ENCODE peak calls at places on chromosomes 2 and 18, in five cellular contexts. L is A549, H is spleen, S is transverse colon, R is Peyer's patch. O is an unnamed sample. For H3K4me1, the result is how much of the 10 kb centered on the place peaks cover.

GRCh38 chr2:128264881-128265607 is 53.6 kb downstream of the HS6ST1 start:
- DNase-seq in S (no peak), R (no peak), H (no peak), L (no peak), O (no peak)

GRCh38 chr2:109289823-109290222 is 160.8 kb downstream of the SH3RF3 start:
- DNase-seq in R (no peak), L (no peak), S (no peak), H (no peak), O (no peak)

GRCh38 chr2:36371963-36372391 is 16.4 kb downstream of the CRIM1 start:
- DNase-seq in S (no peak), L (no peak), H (no peak), R (no peak), O (no peak)

GRCh38 chr18:23494992-23495391 is 8.3 kb upstream of the RMC1 start:
- DNase-seq in H (no peak), R (no peak), S (no peak), L (no peak), O (no peak)

GRCh38 chr2:128377071-128377910 is 58.6 kb upstream of the HS6ST1 start:
- DNase-seq in R (no peak), H (peak), L (no peak), S (peak), O (peak)

GRCh38 chr2:105325389-105325963 is 4.1 kb downstream of the TGFBRAP1 start:
- DNase-seq in R (no peak), S (no peak), H (no peak), L (no peak), O (no peak)

GRCh38 chr2:44118257-44118656 is 50.4 kb upstream of the PPM1B start:
- DNase-seq in H (no peak), L (no peak), R (no peak), S (no peak), O (no peak)

GRCh38 chr2:72803151-72803550 is 22.7 kb downstream of the EXOC6B start:
- DNase-seq in S (no peak), H (no peak), R (no peak), L (no peak), O (no peak)

GRCh38 chr2:64858541-64859031 is 130.6 kb upstream of the SLC1A4 start:
- DNase-seq in R (peak), S (peak), L (no peak), H (peak), O (no peak)

GRCh38 chr2:55430536-55430935 is 10.9 kb upstream of the CCDC88A start:
- DNase-seq in H (no peak), L (no peak), S (no peak), R (no peak), O (no peak)

GRCh38 chr18:6557052-6557451 is 142.3 kb upstream of the L3MBTL4 start:
- DNase-seq in R (no peak), S (no peak), L (no peak), H (no peak), O (no peak)

GRCh38 chr2:128315829-128316776 is 2.6 kb downstream of the HS6ST1 start:
- DNase-seq in H (peak), L (no peak), S (no peak), R (peak), O (no peak)

GRCh38 chr2:221649045-221649444 is 76.9 kb upstream of the EPHA4 start:
- DNase-seq in R (no peak), S (no peak), H (no peak), L (no peak), O (no peak)

GRCh38 chr2:134372141-134372540 is 118.3 kb downstream of the MGAT5 start:
- DNase-seq in S (no peak), R (no peak), L (no peak), H (no peak), O (no peak)

GRCh38 chr2:134245340-134245984 is 8.4 kb upstream of the MGAT5 start:
- DNase-seq in L (peak), S (peak), H (peak), R (peak), O (peak)

GRCh38 chr2:183519371-183520056 is 395.3 kb downstream of the NUP35 start:
- DNase-seq in L (no peak), R (no peak), S (no peak), H (no peak), O (no peak)

GRCh38 chr2:24315669-24316068 is 44.7 kb downstream of the ITSN2 start:
- DNase-seq in H (no peak), R (no peak), L (no peak), S (no peak), O (no peak)

GRCh38 chr18:35491689-35492077 is 6.1 kb downstream of the INO80C start:
- DNase-seq in S (no peak), H (no peak), R (no peak), L (no peak), O (no peak)

GRCh38 chr2:42298996-42299754 is 61.8 kb downstream of the COX7A2L start:
- DNase-seq in R (no peak), H (no peak), L (no peak), S (no peak), O (no peak)

GRCh38 chr2:173623411-173624076 is 268.9 kb downstream of the CDCA7 start:
- DNase-seq in L (no peak), R (no peak), H (no peak), S (no peak), O (no peak)

GRCh38 chr2:175414872-175415487 is 233.5 kb upstream of the ATP5MC3 start:
- DNase-seq in R (no peak), L (peak), H (no peak), S (peak), O (peak)

GRCh38 chr2:240247241-240247867 is 106.9 kb upstream of the OTOS start:
- DNase-seq in L (no peak), R (no peak), H (no peak), S (no peak), O (no peak)

GRCh38 chr2:232515599-232515998 is 4.6 kb upstream of the PRSS56 start:
- DNase-seq in S (no peak), R (no peak), L (no peak), H (no peak), O (no peak)

GRCh38 chr18:7617738-7618422 is 50.8 kb downstream of the PTPRM start:
- DNase-seq in H (no peak), S (peak), L (no peak), R (no peak), O (peak)

GRCh38 chr2:79799744-79800143 is 286.9 kb downstream of the CTNNA2 start:
- DNase-seq in H (no peak), R (no peak), L (no peak), S (no peak), O (no peak)

GRCh38 chr2:215830313-215830712 is 183.0 kb downstream of the MREG start:
- DNase-seq in H (no peak), R (no peak), S (peak), L (no peak), O (peak)

GRCh38 chr18:23422751-23423418 is 30.2 kb upstream of the RIOK3 start:
- DNase-seq in L (peak), H (peak), R (peak), S (peak), O (no peak)

GRCh38 chr2:211055438-211055837 is 499.0 kb downstream of the CPS1 start:
- DNase-seq in S (no peak), R (no peak), H (no peak), L (no peak), O (no peak)

GRCh38 chr18:39491408-39491807 is 1925.8 kb upstream of the CELF4 start:
- DNase-seq in H (no peak), S (no peak), R (no peak), L (no peak), O (no peak)

GRCh38 chr2:174759381-174760064 is 4.7 kb downstream of the CHRNA1 start:
- DNase-seq in S (peak), R (no peak), L (no peak), H (no peak), O (no peak)

GRCh38 chr2:227241005-227241404 is 76.6 kb downstream of the COL4A3 start:
- DNase-seq in S (no peak), L (no peak), R (no peak), H (no peak), O (no peak)

GRCh38 chr18:3514312-3515216 is 64.6 kb downstream of the TGIF1 start:
- DNase-seq in L (no peak), S (no peak), H (no peak), R (no peak), O (no peak)

GRCh38 chr18:37393221-37393828 is 172.3 kb downstream of the CELF4 start:
- DNase-seq in L (no peak), H (peak), S (no peak), R (no peak), O (no peak)

GRCh38 chr2:177063331-177063730 is 149.3 kb upstream of the HNRNPA3 start:
- DNase-seq in S (no peak), H (no peak), R (no peak), L (no peak), O (no peak)

GRCh38 chr2:110994250-110994961 is 126.3 kb upstream of the BCL2L11 start:
- DNase-seq in H (no peak), L (no peak), S (no peak), R (no peak), O (no peak)

GRCh38 chr18:39241534-39241933 is 1675.9 kb upstream of the CELF4 start:
- DNase-seq in H (no peak), S (no peak), L (no peak), R (no peak), O (no peak)

GRCh38 chr2:34104601-34105000 is 505.5 kb upstream of the FAM98A start:
- DNase-seq in L (no peak), S (no peak), H (no peak), R (no peak), O (no peak)

GRCh38 chr18:22283397-22283796 is 114.0 kb downstream of the GATA6 start:
- DNase-seq in S (no peak), R (no peak), L (no peak), H (no peak), O (no peak)

DNA sequence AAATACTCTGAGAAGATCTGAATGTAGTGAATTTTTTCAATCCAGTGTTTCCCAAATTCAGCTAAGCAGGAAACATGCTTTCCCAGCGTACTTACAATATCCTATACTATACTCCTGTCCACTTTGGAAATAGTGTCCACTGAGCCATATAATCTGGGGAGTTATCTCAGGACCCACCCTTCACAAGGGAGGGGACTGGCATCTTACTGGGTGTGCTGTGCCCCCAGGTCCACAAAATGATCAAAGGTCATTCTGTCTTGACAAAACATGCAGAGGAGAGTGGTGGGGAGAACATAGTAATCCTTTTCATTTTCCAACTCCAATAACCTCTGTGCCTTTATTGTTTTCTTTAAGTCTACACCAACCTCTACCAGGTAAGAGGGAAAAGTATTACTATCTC is 79.8 kb upstream of the DAPL1 start:
- DNase-seq in H (no peak), S (no peak), R (no peak), L (no peak), O (no peak)
- H3K4me1 ChIP-seq in H (under half), S (under half), R (under half), L (under half), O (under half)

GRCh38 chr2:169822785-169823392 is 1.8 kb downstream of the METTL5 start:
- DNase-seq in H (no peak), S (no peak), R (no peak), L (no peak), O (no peak)

GRCh38 chr2:169828141-169828811 is 1.0 kb downstream of the UBR3 start:
- DNase-seq in S (peak), R (no peak), H (no peak), L (no peak), O (no peak)

GRCh38 chr2:169823996-169824372 is 721 bp downstream of the METTL5 start:
- DNase-seq in L (no peak), R (no peak), S (no peak), H (no peak), O (no peak)

GRCh38 chr2:169824373-169825333 is at the start of gene METTL5:
- DNase-seq in R (peak), S (peak), L (peak), H (peak), O (peak)

GRCh38 chr2:169827272-169828140 is at the start of gene UBR3:
- DNase-seq in S (peak), R (peak), H (peak), L (peak), O (peak)
- TF ChIP-seq POLR2A in S (peak), R (peak), H (peak), L (peak), O (peak)

DNA sequence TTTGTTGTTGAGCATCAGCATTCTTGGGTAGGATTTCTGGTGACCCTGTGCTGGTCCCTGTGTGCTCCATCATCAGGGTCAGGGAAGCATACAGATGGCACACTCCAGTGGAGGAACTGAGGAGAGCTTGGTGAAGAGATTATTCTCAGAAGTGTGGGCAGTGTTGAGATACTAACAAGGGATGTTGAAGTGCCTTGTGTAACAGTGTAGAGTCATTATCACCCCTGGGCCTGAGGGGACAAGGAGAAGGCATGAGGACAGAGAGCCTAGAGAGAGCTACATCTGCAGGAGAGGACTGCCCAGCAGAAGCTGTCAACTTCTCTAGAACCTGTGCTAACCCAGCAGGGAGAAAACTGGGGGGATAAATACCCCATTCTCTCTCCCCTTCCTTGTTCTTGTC is 189.0 kb downstream of the PLCL1 start:
- DNase-seq in H (no peak), S (no peak), R (no peak), L (no peak), O (no peak)
- H3K4me1 ChIP-seq in H (under half), S (under half), R (under half), L (under half), O (under half)

DNA sequence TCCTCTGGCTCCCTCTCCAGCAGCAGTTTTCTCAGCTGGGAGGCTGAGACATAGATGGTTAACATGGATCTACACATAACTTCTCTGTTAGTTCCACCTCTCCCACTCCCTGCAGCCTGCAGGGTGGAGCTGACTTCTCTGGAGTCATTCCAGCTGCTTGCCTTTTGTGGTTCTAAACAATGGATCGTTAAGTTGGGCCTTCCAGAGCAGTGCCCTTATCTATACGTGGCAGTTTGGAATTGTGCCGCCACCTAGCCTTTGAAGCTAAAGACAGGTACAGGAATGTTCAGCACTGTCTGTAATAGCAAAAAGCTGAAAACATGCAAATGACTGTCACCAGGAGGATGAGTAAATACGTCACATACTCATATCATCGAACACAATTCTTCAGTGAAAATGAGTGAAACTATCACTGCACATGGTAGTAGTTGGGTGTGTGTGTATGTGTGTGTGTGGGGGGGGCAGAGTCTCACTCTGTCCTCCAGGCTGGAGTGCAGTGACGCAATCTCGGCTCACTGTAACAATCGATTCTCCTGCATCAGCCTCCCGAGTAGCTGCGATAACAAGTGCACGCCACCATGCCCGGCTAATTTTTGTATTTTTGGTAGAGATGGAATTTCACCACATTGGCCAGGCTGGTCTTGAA is 50.3 kb downstream of the SH2D6 start:
- DNase-seq in L (peak), H (peak), S (peak), R (no peak), O (no peak)
- TF ChIP-seq POLR2A in L (no peak), H (no peak), S (no peak), R (peak), O (no peak)

GRCh38 chr2:236568922-236569592 is 568 bp upstream of the ACKR3 start:
- DNase-seq in R (no peak), S (no peak), H (no peak), L (no peak), O (no peak)

GRCh38 chr2:236570081-236570979 is 705 bp downstream of the ACKR3 start:
- DNase-seq in H (no peak), R (no peak), S (no peak), L (no peak), O (no peak)

GRCh38 chr2:236571161-236571560 is 1.5 kb downstream of the ACKR3 start:
- DNase-seq in H (no peak), L (no peak), R (no peak), S (no peak), O (no peak)

GRCh38 chr2:236568068-236568921 is 1.3 kb upstream of the ACKR3 start:
- DNase-seq in S (peak), R (peak), H (peak), L (no peak), O (peak)

GRCh38 chr2:236569593-236569973 is at the start of gene ACKR3:
- DNase-seq in S (peak), R (peak), L (peak), H (peak), O (peak)
- H3K4me1 ChIP-seq in S (under half), R (under half), L (under half), H (under half), O (under half)

GRCh38 chr2:99180755-99181647 is at the start of the genes MITD1 and MRPL30:
- DNase-seq in L (peak), H (peak), R (peak), S (peak), O (peak)
- TF ChIP-seq POLR2A in L (peak), H (peak), R (peak), S (peak), O (peak)

GRCh38 chr2:38074775-38075435 is 1.0 kb downstream of the CYP1B1 start:
- DNase-seq in H (peak), L (no peak), S (no peak), R (no peak), O (no peak)
- H3K4me1 ChIP-seq in H (under half), L (under half), S (under half), R (under half), O (under half)

DNA sequence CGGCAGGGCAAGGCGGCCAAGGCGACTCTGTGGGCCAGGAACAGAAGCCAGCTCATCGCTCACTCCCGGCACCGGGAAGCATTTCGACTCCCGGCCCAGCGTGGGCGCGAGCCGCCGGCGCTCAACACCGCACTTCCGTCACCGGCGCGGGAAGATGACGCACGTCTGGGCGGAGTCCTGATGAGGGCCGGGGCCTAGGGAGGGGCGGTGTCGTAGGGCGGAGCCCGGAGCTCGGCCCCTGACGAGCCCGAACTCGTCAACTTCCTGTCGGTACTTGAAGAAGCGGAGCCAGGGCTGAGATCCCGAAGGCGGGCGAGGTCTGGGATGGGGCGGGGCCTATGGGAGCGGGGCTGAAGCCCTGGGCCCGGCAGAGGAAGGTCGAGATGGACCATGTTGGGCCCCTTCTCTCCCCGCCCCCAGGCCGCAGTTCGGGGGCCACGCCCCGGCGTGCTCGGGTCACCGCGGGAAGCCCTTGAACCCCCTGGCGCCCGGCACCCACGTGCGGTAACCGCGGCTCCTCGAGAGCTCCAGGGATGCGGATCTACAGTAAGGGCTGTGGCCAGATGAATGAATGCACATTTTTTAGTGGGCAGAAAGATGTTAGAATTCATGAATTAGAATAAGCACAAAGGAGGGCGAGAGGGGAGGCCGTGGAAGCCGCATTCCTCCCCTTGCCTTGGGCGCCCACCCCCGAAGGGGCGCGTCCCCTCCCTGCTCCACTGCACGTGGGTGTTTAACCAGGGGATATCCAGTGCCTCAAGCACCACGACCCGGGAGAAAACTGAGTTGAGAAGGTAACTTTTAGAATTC is at the start of gene RNASEH1:
- DNase-seq in S (peak), L (peak), H (peak), R (peak), O (peak)
- TF ChIP-seq POLR2A in S (peak), L (peak), H (peak), R (peak), O (peak)

GRCh38 chr18:70205421-70206397 is at the start of gene RTTN:
- DNase-seq in L (peak), R (peak), S (peak), H (peak), O (peak)
- H3K4me1 ChIP-seq in L (under half), R (under half), S (under half), H (under half), O (under half)